ENCODE peak calls at places on chromosomes 11 and 22, in five cellular contexts. L is left ventricle myocardium inferior, T is neural progenitor cell, H is fibroblast of the aortic adventitia, E is kidney epithelial cell. J is an unnamed sample.

GRCh38 chr11:75105462-75105925 is 8.8 kb upstream of the OR2AT4 start:
- DNase-seq in L (no peak), H (peak; percentile 47), T (peak; percentile 83), E (no peak), J (no peak)

GRCh38 chr11:119791701-119792151 is 62.7 kb upstream of the NECTIN1 start:
- DNase-seq in H (peak; percentile 53), E (no peak), T (peak; percentile 58), L (no peak), J (no peak)

GRCh38 chr11:99988105-99988907 is 698.8 kb upstream of the ARHGAP42 start:
- DNase-seq in E (no peak), T (no peak), H (no peak), L (no peak), J (no peak)

GRCh38 chr11:119373059-119373875 is 8.2 kb downstream of the USP2 start:
- DNase-seq in T (no peak), L (no peak), E (no peak), H (no peak), J (no peak)

GRCh38 chr11:9266926-9267325 is 1.8 kb upstream of the DENND5A start:
- DNase-seq in L (no peak), H (no peak), E (no peak), T (no peak), J (no peak)

GRCh38 chr11:122696662-122697061 is 41.1 kb downstream of the UBASH3B start:
- DNase-seq in H (no peak), E (no peak), T (no peak), L (no peak), J (no peak)

GRCh38 chr11:95230054-95231034 is 658 bp downstream of the SESN3 start:
- DNase-seq in H (peak; percentile 35), E (no peak), T (peak; percentile 53), L (no peak), J (peak; percentile 36)

GRCh38 chr22:43226368-43226979 is 39.5 kb upstream of the TTLL12 start:
- DNase-seq in E (no peak), L (no peak), T (peak; percentile 89), H (no peak), J (no peak)

GRCh38 chr11:45165806-45166603 is 19.6 kb downstream of the PRDM11 start:
- DNase-seq in E (no peak), L (no peak), H (no peak), T (no peak), J (no peak)

GRCh38 chr22:50060441-50061140 is 2.5 kb upstream of the TTLL8 start:
- DNase-seq in E (no peak), L (no peak), H (no peak), T (no peak), J (no peak)

GRCh38 chr22:50057868-50058311 is at the start of gene TTLL8:
- DNase-seq in L (no peak), T (no peak), E (no peak), H (no peak), J (no peak)

GRCh38 chr22:50058338-50059184 is 463 bp upstream of the TTLL8 start:
- DNase-seq in E (no peak), L (no peak), H (no peak), T (peak; percentile 43), J (no peak)

GRCh38 chr22:50059881-50060262 is 1.8 kb upstream of the TTLL8 start:
- DNase-seq in L (no peak), H (no peak), E (no peak), T (no peak), J (no peak)

DNA sequence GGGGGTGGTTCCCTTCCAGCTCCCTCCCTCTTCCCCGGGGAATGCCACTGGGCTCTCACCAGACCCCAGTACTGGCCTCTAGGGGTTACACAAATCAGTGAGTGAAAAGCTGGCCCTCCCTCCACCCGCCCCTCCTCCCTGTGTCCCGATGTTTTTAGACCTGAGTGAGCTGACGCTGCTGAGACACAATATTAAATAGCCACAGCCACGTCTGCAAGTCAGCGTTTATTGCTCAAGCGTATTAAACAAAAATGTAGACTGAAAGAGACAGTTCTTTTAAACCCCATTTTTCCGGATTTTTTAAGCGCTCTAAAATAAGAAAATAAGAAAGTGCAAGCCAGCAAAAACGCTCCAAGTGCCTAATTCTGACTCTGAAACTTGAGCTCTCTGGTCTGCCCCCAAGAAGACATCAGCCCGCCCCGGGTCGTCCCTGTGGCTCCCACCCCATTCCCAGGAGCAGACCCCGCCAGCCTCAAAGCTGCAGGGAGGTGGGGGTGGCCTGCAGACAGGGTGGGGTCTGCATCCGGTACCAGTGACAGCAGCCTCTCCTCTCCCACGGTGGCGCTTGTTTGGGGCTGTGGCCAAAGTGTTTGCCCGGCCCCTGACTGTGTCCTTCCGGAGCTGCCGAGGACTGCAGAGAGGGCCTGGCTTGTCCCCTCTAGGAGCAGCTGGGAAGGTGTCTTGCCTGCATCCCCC is 1.2 kb upstream of the TTLL8 start:
- DNase-seq in H (peak; percentile 43), T (peak; percentile 86), L (no peak), E (no peak), J (peak; percentile 40)
- H3K4me3 ChIP-seq in H (no peak overlapping the region), T (peak overlapping the region; percentile 54), L (peak overlapping the region; percentile 51), E (no peak overlapping the region), J (no peak overlapping the region)

DNA sequence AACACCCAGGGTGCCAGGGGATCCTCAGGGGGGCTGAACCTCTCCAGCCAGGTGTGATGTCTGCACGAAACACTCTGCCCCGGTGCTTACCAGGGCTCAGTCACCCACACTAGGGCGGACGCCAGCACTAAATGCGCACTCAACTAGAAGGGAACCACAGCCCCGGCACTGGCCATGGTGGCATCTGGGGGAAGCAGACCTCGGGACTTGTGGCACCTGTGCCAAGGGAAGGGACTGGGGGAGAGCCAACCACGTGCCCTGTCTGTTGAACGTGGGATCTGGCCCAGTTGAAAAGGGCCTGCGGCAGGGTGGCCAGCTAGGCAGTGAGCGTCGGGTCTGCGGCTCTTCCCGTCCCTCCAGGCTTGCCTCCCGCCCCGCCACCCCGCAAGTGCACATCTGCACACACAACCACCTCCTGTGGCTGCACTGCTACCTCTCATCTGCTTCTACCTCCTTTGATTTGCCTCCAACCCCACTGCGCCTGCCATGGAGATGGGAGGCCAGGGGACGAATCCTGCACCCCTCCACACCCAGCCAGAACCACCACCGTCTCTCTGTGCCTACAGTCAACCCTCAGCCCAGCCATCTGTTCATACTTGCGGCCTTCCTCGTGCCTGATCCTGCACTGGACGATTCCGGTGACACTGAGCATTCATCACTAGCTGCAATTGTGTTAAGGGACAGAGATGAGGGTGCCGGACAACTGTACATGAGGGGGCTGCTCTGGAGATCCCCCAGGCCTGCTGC is 15.0 kb upstream of the MOB2 start:
- DNase-seq in H (no peak), E (no peak), L (peak; percentile 68), T (no peak), J (no peak)
- TF ChIP-seq CTCF in H (no peak), E (no peak), L (no peak), T (no peak), J (no peak)

GRCh38 chr11:68330700-68331337 is 18.4 kb downstream of the LRP5 start:
- DNase-seq in L (no peak), H (no peak), T (no peak), E (no peak), J (no peak)
- H3K4me3 ChIP-seq in L (peak overlapping the region; percentile 29), H (no peak overlapping the region), T (no peak overlapping the region), E (no peak overlapping the region), J (no peak overlapping the region)

DNA sequence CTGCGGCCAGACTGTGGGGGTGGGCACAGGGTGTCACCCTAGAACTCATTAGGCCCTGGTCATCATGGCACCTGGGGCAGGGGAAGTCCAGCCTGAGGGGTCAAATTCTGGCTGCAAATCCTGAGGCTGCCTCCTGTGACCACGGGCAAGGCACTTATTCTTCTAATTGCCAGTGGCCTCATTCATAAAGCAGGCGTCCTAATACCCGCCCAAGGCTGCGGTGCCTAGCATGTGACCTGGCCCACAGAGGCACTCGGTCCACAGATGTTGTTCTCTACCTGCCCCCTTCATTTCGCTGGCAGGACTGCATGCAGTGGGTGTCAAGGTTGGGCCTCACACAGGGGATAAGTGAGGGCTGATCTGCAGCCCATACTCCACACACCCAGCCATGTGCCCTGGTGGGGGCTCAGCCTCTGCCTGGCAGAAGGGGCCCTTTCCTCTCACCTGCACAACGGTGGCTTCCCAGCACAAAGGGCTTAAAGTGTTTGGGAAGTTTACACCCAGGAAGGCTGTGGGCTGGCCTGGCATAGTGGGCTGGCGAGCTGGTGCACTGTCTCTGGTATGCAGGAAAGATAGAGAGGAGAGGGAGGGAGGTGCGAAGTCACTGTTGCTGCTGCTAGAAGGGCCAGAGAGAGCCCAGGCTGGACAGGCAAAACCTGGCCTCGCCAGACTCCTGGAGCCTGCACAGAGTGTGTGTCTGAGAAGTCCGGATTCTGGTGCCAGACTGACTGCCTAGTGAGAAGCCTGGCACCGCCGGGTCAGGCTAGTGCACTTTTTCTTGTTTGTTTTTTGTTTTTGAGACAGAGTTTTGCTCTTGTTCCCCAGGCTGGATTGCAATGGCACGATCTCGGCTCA is 3.2 kb downstream of the MPST start:
- DNase-seq in L (no peak), H (no peak), E (no peak), T (no peak), J (no peak)
- TF ChIP-seq CTCF in L (no peak), H (no peak), E (no peak), T (no peak), J (no peak)

DNA sequence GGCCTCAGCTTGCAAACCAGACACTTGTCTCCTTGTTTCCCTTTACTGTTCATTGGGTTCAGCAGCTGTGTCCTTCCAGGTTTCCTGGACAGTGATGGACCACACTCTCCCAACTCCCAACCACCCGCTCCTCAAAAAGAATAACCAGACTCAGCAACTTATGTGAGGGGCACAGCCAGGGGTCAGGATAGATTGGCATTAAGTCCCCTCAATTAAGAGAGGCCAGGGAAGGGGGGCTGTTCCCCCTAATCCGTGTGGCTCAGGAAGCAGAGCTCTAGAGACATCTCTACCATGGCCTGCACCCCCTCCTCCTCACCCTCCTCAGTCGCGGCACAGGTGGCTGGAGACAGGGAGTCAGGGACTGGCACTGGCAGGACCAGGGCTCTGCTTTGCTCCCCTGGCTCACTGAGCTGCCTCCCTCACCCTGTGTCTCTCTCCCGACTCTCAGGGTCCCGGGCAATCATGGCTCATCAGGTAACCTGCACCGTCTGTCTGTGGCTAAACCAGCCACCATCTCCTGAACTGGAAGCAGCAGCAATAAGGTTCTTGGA is 111.7 kb downstream of the ZNF280B start:
- DNase-seq in T (no peak), E (no peak), H (no peak), L (no peak), J (no peak)
- H3K4me3 ChIP-seq in T (no peak overlapping the region), E (no peak overlapping the region), H (no peak overlapping the region), L (no peak overlapping the region), J (no peak overlapping the region)

DNA sequence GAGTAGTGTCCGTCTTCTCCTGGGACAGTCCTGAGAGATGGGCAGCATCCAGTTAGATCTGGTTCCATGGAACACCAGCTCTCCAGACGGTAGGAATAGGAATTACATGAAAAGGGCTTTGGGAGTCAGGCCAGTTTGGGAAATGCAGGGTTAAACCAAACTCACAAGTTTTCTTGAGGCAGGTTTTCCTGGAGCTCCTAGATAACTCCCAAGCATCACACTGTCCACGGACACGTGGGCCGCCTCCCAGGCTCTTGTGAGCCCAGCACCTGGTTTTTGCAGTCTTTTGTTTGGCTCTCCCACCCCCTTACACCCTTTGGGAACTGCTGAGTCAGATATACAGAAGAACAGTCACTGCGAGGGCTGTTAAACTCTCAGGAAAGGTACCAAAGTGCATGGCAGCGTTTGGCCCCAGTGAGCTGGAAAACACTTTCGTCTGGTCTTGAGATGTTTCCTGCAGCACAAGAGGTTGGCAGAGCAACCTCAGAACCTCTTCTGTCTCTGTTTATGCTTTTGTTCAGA is 90.0 kb downstream of the BCR start:
- DNase-seq in T (peak; percentile 34), L (no peak), H (no peak), E (no peak), J (no peak)
- TF ChIP-seq CTCF in T (peak; percentile 28), L (no peak), H (peak; percentile 29), E (peak; percentile 43), J (no peak)

DNA sequence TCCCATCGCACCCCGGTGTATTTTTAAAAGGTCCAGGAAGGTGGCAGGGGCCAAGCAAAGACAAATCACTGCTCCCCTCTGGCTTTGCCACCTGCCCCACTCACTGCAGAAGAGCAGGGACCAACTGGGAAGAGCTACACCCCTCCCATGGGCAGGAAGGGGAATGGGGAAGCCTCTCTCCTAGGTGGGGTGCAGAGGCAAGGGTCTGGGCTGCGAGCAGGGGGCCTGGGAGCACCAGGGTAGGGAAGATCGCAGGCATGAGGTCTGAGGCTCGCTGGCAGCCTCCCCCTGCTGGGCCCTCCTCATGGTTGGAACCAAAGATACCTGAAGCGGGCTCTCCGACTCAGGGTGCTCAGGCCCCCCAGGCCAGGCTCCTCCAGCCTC is 36.8 kb downstream of the PISD start:
- DNase-seq in E (no peak), L (no peak), H (no peak), T (no peak), J (no peak)
- H3K4me3 ChIP-seq in E (no peak overlapping the region), L (peak overlapping the region; percentile 24), H (peak overlapping the region; percentile 37), T (no peak overlapping the region), J (no peak overlapping the region)